ENCODE peak calls at places on chromosomes 1 and 21, in eight cellular contexts. G is AG08396, D is aorta, V is HFF-Myc, M is C1 segment of cervical spinal cord, S is AG09309, F is thoracic aorta, O is NCI-H1417. L is an unnamed sample.

GRCh38 chr21:44854391-44854663 is 19.2 kb downstream of the PTTG1IP start:
- DNase-seq in G (no peak), D (no peak), V (no peak), M (no peak), S (no peak), F (no peak), O (no peak), L (no peak)

GRCh38 chr1:3013371-3014038 is 7.8 kb upstream of the ACTRT2 start:
- DNase-seq in G (no peak), D (peak; percentile 44), V (no peak), M (no peak), S (no peak), F (no peak), O (no peak), L (no peak)

GRCh38 chr1:85554630-85555327 is 25.8 kb upstream of the CCN1 start:
- DNase-seq in G (no peak), D (no peak), V (no peak), M (no peak), S (no peak), F (no peak), O (no peak), L (no peak)

GRCh38 chr1:208910161-208910560 is 666.0 kb upstream of the PLXNA2 start:
- DNase-seq in G (no peak), D (no peak), V (no peak), M (no peak), S (no peak), F (no peak), O (no peak), L (no peak)

GRCh38 chr1:156643266-156644092 is 1.6 kb downstream of the BCAN start:
- DNase-seq in G (no peak), D (no peak), V (no peak), M (peak; percentile 26), S (no peak), F (no peak), O (no peak), L (no peak)

GRCh38 chr1:20380616-20381035 is 90.0 kb downstream of the VWA5B1 start:
- DNase-seq in G (peak; percentile 79), D (no peak), V (peak; percentile 48), M (peak; percentile 43), S (peak; percentile 73), F (no peak), O (no peak), L (peak; percentile 28)

GRCh38 chr1:201361652-201362504 is 15.6 kb downstream of the TNNT2 start:
- DNase-seq in G (peak; percentile 86), D (peak; percentile 42), V (no peak), M (peak; percentile 21), S (no peak), F (no peak), O (peak; percentile 37), L (peak; percentile 71)

GRCh38 chr21:33490991-33491372 is 534 bp downstream of the DNAJC28 start:
- DNase-seq in G (no peak), D (no peak), V (no peak), M (no peak), S (no peak), F (no peak), O (no peak), L (peak; percentile 13)

GRCh38 chr21:45382698-45383000 is 22.3 kb upstream of the COL18A1 start:
- DNase-seq in G (no peak), D (peak; percentile 34), V (no peak), M (no peak), S (no peak), F (no peak), O (no peak), L (no peak)

GRCh38 chr1:169348356-169349036 is 19.1 kb downstream of the NME7 start:
- DNase-seq in G (peak; percentile 21), D (no peak), V (peak; percentile 43), M (no peak), S (no peak), F (no peak), O (peak; percentile 10), L (peak; percentile 74)

GRCh38 chr1:154896811-154897286 is 26.8 kb upstream of the KCNN3 start:
- DNase-seq in G (no peak), D (no peak), V (no peak), M (peak; percentile 48), S (no peak), F (no peak), O (no peak), L (no peak)

GRCh38 chr1:29259802-29260441 is 23.6 kb downstream of the PTPRU start:
- DNase-seq in G (peak; percentile 93), D (no peak), V (no peak), M (peak; percentile 60), S (no peak), F (no peak), O (no peak), L (peak; percentile 81)